ENCODE peak calls at places on chromosomes 12 and 14, in eight cellular contexts. One of them, this sample, is unnamed.

GRCh38 chr12:114982760-114983159 is 298.8 kb upstream of the TBX3 start:
- DNase-seq in nephron progenitor cell: no peak
- DNase-seq in stimulated activated CD4-positive, alpha-beta T cell treated with anti-CD3 and anti-CD28 coated beads, Interleukin-4, amount 100 ng/mL, for 48 hours: no peak
- DNase-seq in HCEC 1CT: peak
- DNase-seq in anterior cingulate cortex: no peak
- DNase-seq in transverse colon: no peak
- DNase-seq in NCI-H1048: no peak
- DNase-seq in CMK: no peak
- DNase-seq in this sample: no peak

GRCh38 chr14:104522926-104523545 is 56.5 kb upstream of the C14orf180 start:
- DNase-seq in anterior cingulate cortex: no peak
- DNase-seq in CMK: no peak
- DNase-seq in nephron progenitor cell: no peak
- DNase-seq in stimulated activated CD4-positive, alpha-beta T cell treated with anti-CD3 and anti-CD28 coated beads, Interleukin-4, amount 100 ng/mL, for 48 hours: no peak
- DNase-seq in HCEC 1CT: no peak
- DNase-seq in NCI-H1048: no peak
- DNase-seq in transverse colon: no peak
- DNase-seq in this sample: no peak

GRCh38 chr12:9372202-9372601 is 164.0 kb upstream of the PZP start:
- DNase-seq in CMK: no peak
- DNase-seq in nephron progenitor cell: no peak
- DNase-seq in stimulated activated CD4-positive, alpha-beta T cell treated with anti-CD3 and anti-CD28 coated beads, Interleukin-4, amount 100 ng/mL, for 48 hours: no peak
- DNase-seq in anterior cingulate cortex: no peak
- DNase-seq in HCEC 1CT: no peak
- DNase-seq in NCI-H1048: no peak
- DNase-seq in transverse colon: no peak
- DNase-seq in this sample: peak

GRCh38 chr12:21576431-21576830 is 28.2 kb downstream of the GYS2 start:
- DNase-seq in anterior cingulate cortex: no peak
- DNase-seq in transverse colon: no peak
- DNase-seq in HCEC 1CT: no peak
- DNase-seq in NCI-H1048: no peak
- DNase-seq in nephron progenitor cell: no peak
- DNase-seq in stimulated activated CD4-positive, alpha-beta T cell treated with anti-CD3 and anti-CD28 coated beads, Interleukin-4, amount 100 ng/mL, for 48 hours: no peak
- DNase-seq in CMK: no peak
- DNase-seq in this sample: no peak

GRCh38 chr12:117900561-117900960 is 68.2 kb downstream of the KSR2 start:
- DNase-seq in nephron progenitor cell: no peak
- DNase-seq in HCEC 1CT: peak
- DNase-seq in stimulated activated CD4-positive, alpha-beta T cell treated with anti-CD3 and anti-CD28 coated beads, Interleukin-4, amount 100 ng/mL, for 48 hours: no peak
- DNase-seq in transverse colon: no peak
- DNase-seq in CMK: no peak
- DNase-seq in anterior cingulate cortex: no peak
- DNase-seq in NCI-H1048: no peak
- DNase-seq in this sample: no peak

GRCh38 chr12:24895612-24896011 is 53.3 kb downstream of the BCAT1 start:
- DNase-seq in nephron progenitor cell: no peak
- DNase-seq in NCI-H1048: no peak
- DNase-seq in anterior cingulate cortex: no peak
- DNase-seq in CMK: no peak
- DNase-seq in stimulated activated CD4-positive, alpha-beta T cell treated with anti-CD3 and anti-CD28 coated beads, Interleukin-4, amount 100 ng/mL, for 48 hours: no peak
- DNase-seq in HCEC 1CT: peak
- DNase-seq in transverse colon: no peak
- DNase-seq in this sample: no peak

GRCh38 chr12:53143355-53143754 is 37.2 kb upstream of the ZNF740 start:
- DNase-seq in anterior cingulate cortex: no peak
- DNase-seq in nephron progenitor cell: no peak
- DNase-seq in NCI-H1048: no peak
- DNase-seq in transverse colon: no peak
- DNase-seq in CMK: no peak
- DNase-seq in HCEC 1CT: no peak
- DNase-seq in stimulated activated CD4-positive, alpha-beta T cell treated with anti-CD3 and anti-CD28 coated beads, Interleukin-4, amount 100 ng/mL, for 48 hours: no peak
- DNase-seq in this sample: no peak

GRCh38 chr12:93094988-93095737 is 166.1 kb upstream of the EEA1 start:
- DNase-seq in nephron progenitor cell: no peak
- DNase-seq in transverse colon: no peak
- DNase-seq in CMK: no peak
- DNase-seq in HCEC 1CT: no peak
- DNase-seq in anterior cingulate cortex: no peak
- DNase-seq in NCI-H1048: no peak
- DNase-seq in stimulated activated CD4-positive, alpha-beta T cell treated with anti-CD3 and anti-CD28 coated beads, Interleukin-4, amount 100 ng/mL, for 48 hours: no peak
- DNase-seq in this sample: no peak

GRCh38 chr14:99586761-99587462 is 17.1 kb downstream of the CCDC85C start:
- DNase-seq in stimulated activated CD4-positive, alpha-beta T cell treated with anti-CD3 and anti-CD28 coated beads, Interleukin-4, amount 100 ng/mL, for 48 hours: no peak
- DNase-seq in transverse colon: no peak
- DNase-seq in HCEC 1CT: no peak
- DNase-seq in nephron progenitor cell: no peak
- DNase-seq in NCI-H1048: no peak
- DNase-seq in CMK: no peak
- DNase-seq in anterior cingulate cortex: no peak
- DNase-seq in this sample: no peak

GRCh38 chr12:8912910-8913309 is 1.4 kb upstream of the PHC1 start:
- DNase-seq in stimulated activated CD4-positive, alpha-beta T cell treated with anti-CD3 and anti-CD28 coated beads, Interleukin-4, amount 100 ng/mL, for 48 hours: no peak
- DNase-seq in NCI-H1048: no peak
- DNase-seq in CMK: no peak
- DNase-seq in HCEC 1CT: no peak
- DNase-seq in nephron progenitor cell: no peak
- DNase-seq in anterior cingulate cortex: no peak
- DNase-seq in transverse colon: no peak
- DNase-seq in this sample: peak

GRCh38 chr12:114851981-114852380 is 168.0 kb upstream of the TBX3 start:
- DNase-seq in transverse colon: no peak
- DNase-seq in nephron progenitor cell: no peak
- DNase-seq in NCI-H1048: no peak
- DNase-seq in CMK: no peak
- DNase-seq in HCEC 1CT: no peak
- DNase-seq in anterior cingulate cortex: no peak
- DNase-seq in stimulated activated CD4-positive, alpha-beta T cell treated with anti-CD3 and anti-CD28 coated beads, Interleukin-4, amount 100 ng/mL, for 48 hours: no peak
- DNase-seq in this sample: no peak

GRCh38 chr12:105920161-105920684 is 218.5 kb downstream of the NUAK1 start:
- DNase-seq in transverse colon: no peak
- DNase-seq in stimulated activated CD4-positive, alpha-beta T cell treated with anti-CD3 and anti-CD28 coated beads, Interleukin-4, amount 100 ng/mL, for 48 hours: no peak
- DNase-seq in CMK: no peak
- DNase-seq in nephron progenitor cell: no peak
- DNase-seq in NCI-H1048: no peak
- DNase-seq in anterior cingulate cortex: no peak
- DNase-seq in HCEC 1CT: no peak
- DNase-seq in this sample: no peak

GRCh38 chr14:89425931-89426330 is 8.9 kb upstream of the FOXN3 start:
- DNase-seq in nephron progenitor cell: no peak
- DNase-seq in anterior cingulate cortex: no peak
- DNase-seq in CMK: no peak
- DNase-seq in NCI-H1048: no peak
- DNase-seq in stimulated activated CD4-positive, alpha-beta T cell treated with anti-CD3 and anti-CD28 coated beads, Interleukin-4, amount 100 ng/mL, for 48 hours: no peak
- DNase-seq in transverse colon: peak
- DNase-seq in HCEC 1CT: peak
- DNase-seq in this sample: no peak

GRCh38 chr14:72651081-72651480 is 242.8 kb downstream of the DPF3 start:
- DNase-seq in HCEC 1CT: no peak
- DNase-seq in stimulated activated CD4-positive, alpha-beta T cell treated with anti-CD3 and anti-CD28 coated beads, Interleukin-4, amount 100 ng/mL, for 48 hours: no peak
- DNase-seq in nephron progenitor cell: peak
- DNase-seq in CMK: no peak
- DNase-seq in transverse colon: no peak
- DNase-seq in anterior cingulate cortex: no peak
- DNase-seq in NCI-H1048: no peak
- DNase-seq in this sample: no peak

GRCh38 chr14:50087350-50088116 is 28.8 kb downstream of the VCPKMT start:
- DNase-seq in stimulated activated CD4-positive, alpha-beta T cell treated with anti-CD3 and anti-CD28 coated beads, Interleukin-4, amount 100 ng/mL, for 48 hours: no peak
- DNase-seq in nephron progenitor cell: no peak
- DNase-seq in NCI-H1048: no peak
- DNase-seq in transverse colon: no peak
- DNase-seq in HCEC 1CT: no peak
- DNase-seq in anterior cingulate cortex: no peak
- DNase-seq in CMK: no peak
- DNase-seq in this sample: no peak

GRCh38 chr12:15811192-15812127 is 22.3 kb upstream of the EPS8 start:
- DNase-seq in stimulated activated CD4-positive, alpha-beta T cell treated with anti-CD3 and anti-CD28 coated beads, Interleukin-4, amount 100 ng/mL, for 48 hours: no peak
- DNase-seq in CMK: no peak
- DNase-seq in transverse colon: no peak
- DNase-seq in NCI-H1048: no peak
- DNase-seq in nephron progenitor cell: no peak
- DNase-seq in anterior cingulate cortex: no peak
- DNase-seq in HCEC 1CT: no peak
- DNase-seq in this sample: no peak

GRCh38 chr14:99689266-99690236 is 5.5 kb downstream of the CYP46A1 start:
- DNase-seq in NCI-H1048: no peak
- DNase-seq in HCEC 1CT: no peak
- DNase-seq in CMK: no peak
- DNase-seq in anterior cingulate cortex: no peak
- DNase-seq in transverse colon: no peak
- DNase-seq in nephron progenitor cell: no peak
- DNase-seq in stimulated activated CD4-positive, alpha-beta T cell treated with anti-CD3 and anti-CD28 coated beads, Interleukin-4, amount 100 ng/mL, for 48 hours: no peak
- DNase-seq in this sample: no peak

GRCh38 chr12:53820907-53821306 is 69.1 kb upstream of the CISTR start:
- DNase-seq in anterior cingulate cortex: no peak
- DNase-seq in nephron progenitor cell: no peak
- DNase-seq in transverse colon: no peak
- DNase-seq in CMK: no peak
- DNase-seq in NCI-H1048: no peak
- DNase-seq in HCEC 1CT: no peak
- DNase-seq in stimulated activated CD4-positive, alpha-beta T cell treated with anti-CD3 and anti-CD28 coated beads, Interleukin-4, amount 100 ng/mL, for 48 hours: no peak
- DNase-seq in this sample: no peak

GRCh38 chr12:78887008-78887407 is 22.4 kb downstream of the SYT1 start:
- DNase-seq in transverse colon: no peak
- DNase-seq in NCI-H1048: no peak
- DNase-seq in CMK: no peak
- DNase-seq in stimulated activated CD4-positive, alpha-beta T cell treated with anti-CD3 and anti-CD28 coated beads, Interleukin-4, amount 100 ng/mL, for 48 hours: no peak
- DNase-seq in anterior cingulate cortex: no peak
- DNase-seq in HCEC 1CT: peak
- DNase-seq in nephron progenitor cell: no peak
- DNase-seq in this sample: no peak

GRCh38 chr14:50233335-50234250 is 2.2 kb upstream of the SOS2 start:
- DNase-seq in stimulated activated CD4-positive, alpha-beta T cell treated with anti-CD3 and anti-CD28 coated beads, Interleukin-4, amount 100 ng/mL, for 48 hours: peak
- DNase-seq in transverse colon: no peak
- DNase-seq in NCI-H1048: no peak
- DNase-seq in CMK: no peak
- DNase-seq in nephron progenitor cell: no peak
- DNase-seq in HCEC 1CT: peak
- DNase-seq in anterior cingulate cortex: no peak
- DNase-seq in this sample: no peak

GRCh38 chr14:35402323-35403084 is 2.0 kb downstream of the NFKBIA start:
- DNase-seq in anterior cingulate cortex: no peak
- DNase-seq in stimulated activated CD4-positive, alpha-beta T cell treated with anti-CD3 and anti-CD28 coated beads, Interleukin-4, amount 100 ng/mL, for 48 hours: no peak
- DNase-seq in CMK: no peak
- DNase-seq in transverse colon: peak
- DNase-seq in nephron progenitor cell: no peak
- DNase-seq in NCI-H1048: no peak
- DNase-seq in HCEC 1CT: no peak
- DNase-seq in this sample: no peak

GRCh38 chr14:61329478-61330051 is 8.2 kb downstream of the PRKCH start:
- DNase-seq in HCEC 1CT: no peak
- DNase-seq in CMK: no peak
- DNase-seq in stimulated activated CD4-positive, alpha-beta T cell treated with anti-CD3 and anti-CD28 coated beads, Interleukin-4, amount 100 ng/mL, for 48 hours: no peak
- DNase-seq in transverse colon: no peak
- DNase-seq in anterior cingulate cortex: no peak
- DNase-seq in NCI-H1048: no peak
- DNase-seq in nephron progenitor cell: no peak
- DNase-seq in this sample: no peak

GRCh38 chr14:76777721-76778120 is 16.5 kb downstream of the VASH1 start:
- DNase-seq in nephron progenitor cell: no peak
- DNase-seq in NCI-H1048: no peak
- DNase-seq in HCEC 1CT: no peak
- DNase-seq in anterior cingulate cortex: no peak
- DNase-seq in transverse colon: no peak
- DNase-seq in CMK: no peak
- DNase-seq in stimulated activated CD4-positive, alpha-beta T cell treated with anti-CD3 and anti-CD28 coated beads, Interleukin-4, amount 100 ng/mL, for 48 hours: no peak
- DNase-seq in this sample: no peak

GRCh38 chr12:106248177-106248848 is 493 bp upstream of the CKAP4 start:
- DNase-seq in nephron progenitor cell: no peak
- DNase-seq in transverse colon: peak
- DNase-seq in stimulated activated CD4-positive, alpha-beta T cell treated with anti-CD3 and anti-CD28 coated beads, Interleukin-4, amount 100 ng/mL, for 48 hours: no peak
- DNase-seq in CMK: no peak
- DNase-seq in anterior cingulate cortex: no peak
- DNase-seq in NCI-H1048: no peak
- DNase-seq in HCEC 1CT: peak
- DNase-seq in this sample: peak

GRCh38 chr14:90999299-90999698 is 61.1 kb downstream of the RPS6KA5 start:
- DNase-seq in NCI-H1048: no peak
- DNase-seq in CMK: no peak
- DNase-seq in HCEC 1CT: no peak
- DNase-seq in transverse colon: no peak
- DNase-seq in nephron progenitor cell: peak
- DNase-seq in stimulated activated CD4-positive, alpha-beta T cell treated with anti-CD3 and anti-CD28 coated beads, Interleukin-4, amount 100 ng/mL, for 48 hours: no peak
- DNase-seq in anterior cingulate cortex: no peak
- DNase-seq in this sample: peak

GRCh38 chr12:77940566-77940965 is 109.9 kb downstream of the NAV3 start:
- DNase-seq in nephron progenitor cell: no peak
- DNase-seq in stimulated activated CD4-positive, alpha-beta T cell treated with anti-CD3 and anti-CD28 coated beads, Interleukin-4, amount 100 ng/mL, for 48 hours: no peak
- DNase-seq in anterior cingulate cortex: no peak
- DNase-seq in NCI-H1048: no peak
- DNase-seq in HCEC 1CT: peak
- DNase-seq in CMK: no peak
- DNase-seq in transverse colon: no peak
- DNase-seq in this sample: no peak

GRCh38 chr14:53533384-53533975 is 380.4 kb upstream of the DDHD1 start:
- DNase-seq in stimulated activated CD4-positive, alpha-beta T cell treated with anti-CD3 and anti-CD28 coated beads, Interleukin-4, amount 100 ng/mL, for 48 hours: no peak
- DNase-seq in HCEC 1CT: no peak
- DNase-seq in CMK: no peak
- DNase-seq in anterior cingulate cortex: no peak
- DNase-seq in transverse colon: no peak
- DNase-seq in NCI-H1048: no peak
- DNase-seq in nephron progenitor cell: no peak
- DNase-seq in this sample: no peak

GRCh38 chr12:95547522-95548055 is 3.7 kb downstream of the USP44 start:
- DNase-seq in transverse colon: no peak
- DNase-seq in anterior cingulate cortex: no peak
- DNase-seq in CMK: no peak
- DNase-seq in NCI-H1048: no peak
- DNase-seq in nephron progenitor cell: no peak
- DNase-seq in HCEC 1CT: peak
- DNase-seq in stimulated activated CD4-positive, alpha-beta T cell treated with anti-CD3 and anti-CD28 coated beads, Interleukin-4, amount 100 ng/mL, for 48 hours: no peak
- DNase-seq in this sample: peak

GRCh38 chr14:94771906-94772468 is 2.1 kb upstream of the GSC start:
- DNase-seq in NCI-H1048: no peak
- DNase-seq in nephron progenitor cell: peak
- DNase-seq in stimulated activated CD4-positive, alpha-beta T cell treated with anti-CD3 and anti-CD28 coated beads, Interleukin-4, amount 100 ng/mL, for 48 hours: no peak
- DNase-seq in CMK: no peak
- DNase-seq in transverse colon: no peak
- DNase-seq in anterior cingulate cortex: no peak
- DNase-seq in HCEC 1CT: no peak
- DNase-seq in this sample: peak

GRCh38 chr12:96399919-96400630 is at the start of gene CDK17:
- DNase-seq in nephron progenitor cell: peak
- DNase-seq in transverse colon: peak
- DNase-seq in NCI-H1048: peak
- DNase-seq in stimulated activated CD4-positive, alpha-beta T cell treated with anti-CD3 and anti-CD28 coated beads, Interleukin-4, amount 100 ng/mL, for 48 hours: peak
- DNase-seq in HCEC 1CT: peak
- DNase-seq in anterior cingulate cortex: peak
- DNase-seq in CMK: peak
- DNase-seq in this sample: peak

This sample was measured in neural progenitor cell.